ENCODE peak calls at places on chromosomes 4 and X, in six cellular contexts. O is NCI-H1930, P is H1, F is NCI-H2171 treated with DMSO at 0.1 percent for 48 hours, E is cerebellar cortex, Y is BJ. A is an unnamed sample.
A peak's percentile ranks its signal among the peaks of the same experiment; 100 is the strongest.

GRCh38 chr4:88751258-88752075 is 53.8 kb upstream of the NAP1L5 start:
- DNase-seq in O (no peak), P (no peak), F (no peak), E (no peak), Y (no peak), A (no peak)

GRCh38 chr4:82866706-82867385 is 24.1 kb downstream of the SEC31A start:
- DNase-seq in O (no peak), P (no peak), F (no peak), E (no peak), Y (no peak), A (no peak)

GRCh38 chr4:111807556-111807955 is 337.7 kb upstream of the FAM241A start:
- DNase-seq in O (no peak), P (no peak), F (no peak), E (no peak), Y (no peak), A (no peak)

GRCh38 chrX:118498351-118498750 is 2.7 kb downstream of the DOCK11 start:
- DNase-seq in O (no peak), P (no peak), F (no peak), E (no peak), Y (no peak), A (no peak)

GRCh38 chr4:178395798-178396197 is 953.6 kb upstream of the AGA start:
- DNase-seq in O (no peak), P (no peak), F (no peak), E (no peak), Y (no peak), A (peak; percentile 24)

GRCh38 chr4:3451956-3452355 is 10.2 kb downstream of the HGFAC start:
- DNase-seq in O (no peak), P (no peak), F (no peak), E (no peak), Y (peak; percentile 26), A (no peak)

GRCh38 chrX:107420571-107420970 is 28.9 kb upstream of the FRMPD3 start:
- DNase-seq in O (no peak), P (no peak), F (no peak), E (no peak), Y (no peak), A (no peak)

GRCh38 chrX:72306851-72307645 is 1.3 kb upstream of the CITED1 start:
- DNase-seq in O (peak; percentile 1), P (no peak), F (peak; percentile 82), E (peak; percentile 71), Y (no peak), A (peak; percentile 88)

GRCh38 chrX:15815779-15816452 is 25.6 kb downstream of the ZRSR2 start:
- DNase-seq in O (no peak), P (no peak), F (no peak), E (peak; percentile 10), Y (no peak), A (peak; percentile 29)

GRCh38 chr4:187558391-187558790 is 437.2 kb upstream of the ZFP42 start:
- DNase-seq in O (no peak), P (no peak), F (no peak), E (no peak), Y (no peak), A (no peak)

GRCh38 chrX:11197671-11198070 is 86.5 kb downstream of the HCCS start:
- DNase-seq in O (no peak), P (no peak), F (no peak), E (no peak), Y (no peak), A (no peak)

GRCh38 chr4:121950680-121951569 is 935 bp downstream of the TRPC3 start:
- DNase-seq in O (no peak), P (peak; percentile 76), F (no peak), E (no peak), Y (no peak), A (peak; percentile 7)

GRCh38 chrX:134600714-134601113 is 57.6 kb downstream of the PLAC1 start:
- DNase-seq in O (no peak), P (no peak), F (no peak), E (no peak), Y (no peak), A (no peak)

GRCh38 chr4:180669637-180670036 is 1573.6 kb upstream of the TENM3 start:
- DNase-seq in O (no peak), P (no peak), F (no peak), E (no peak), Y (no peak), A (no peak)

GRCh38 chr4:73943555-73943954 is 38.3 kb downstream of the PF4 start:
- DNase-seq in O (no peak), P (peak; percentile 42), F (no peak), E (no peak), Y (no peak), A (no peak)

GRCh38 chr4:99404595-99405287 is 30.4 kb downstream of the ADH7 start:
- DNase-seq in O (no peak), P (no peak), F (no peak), E (no peak), Y (peak; percentile 70), A (no peak)

GRCh38 chrX:19807414-19807813 is 80.0 kb downstream of the SH3KBP1 start:
- DNase-seq in O (no peak), P (no peak), F (no peak), E (no peak), Y (no peak), A (no peak)

GRCh38 chr4:845836-846251 is 19.9 kb upstream of the CPLX1 start:
- DNase-seq in O (no peak), P (no peak), F (no peak), E (no peak), Y (peak; percentile 4), A (peak; percentile 63)

GRCh38 chr4:18882468-18882867 is 860.9 kb upstream of the LCORL start:
- DNase-seq in O (no peak), P (no peak), F (no peak), E (no peak), Y (peak; percentile 63), A (no peak)

GRCh38 chrX:69165116-69165651 is at the start of gene PJA1:
- DNase-seq in O (peak; percentile 34), P (peak; percentile 57), F (peak; percentile 67), E (peak; percentile 63), Y (no peak), A (peak; percentile 80)

GRCh38 chr4:71913275-71913674 is 118.5 kb upstream of the NPFFR2 start:
- DNase-seq in O (no peak), P (no peak), F (no peak), E (no peak), Y (no peak), A (no peak)

GRCh38 chrX:88613338-88613737 is 133.7 kb upstream of the CPXCR1 start:
- DNase-seq in O (no peak), P (no peak), F (peak; percentile 1), E (no peak), Y (no peak), A (peak; percentile 45)

A was measured in NCI-H82.